ENCODE peak calls at places on chromosomes 3 and 15, in four cellular contexts. V is CD4-positive, alpha-beta memory T cell; Q is effector memory CD4-positive, alpha-beta T cell; E is substantia nigra. I is an unnamed sample.

GRCh38 chr15:67805008-67805681 is 20.2 kb upstream of the SKOR1 start:
- DNase-seq in E (no peak), V (no peak), Q (no peak), I (no peak)

GRCh38 chr3:25678581-25678980 is 13.9 kb upstream of the TOP2B start:
- DNase-seq in E (no peak), V (no peak), Q (no peak), I (no peak)

GRCh38 chr3:133649486-133650068 is 12.2 kb downstream of the TOPBP1 start:
- DNase-seq in Q (no peak), E (no peak), V (no peak), I (no peak)

GRCh38 chr3:107756649-107757048 is 233.9 kb downstream of the BBX start:
- DNase-seq in Q (no peak), V (no peak), E (no peak), I (no peak)

GRCh38 chr15:35450492-35450891 is 95.5 kb downstream of the DPH6 start:
- DNase-seq in E (no peak), V (no peak), Q (no peak), I (no peak)

GRCh38 chr3:58234516-58234931 is 3.1 kb upstream of the ABHD6 start:
- DNase-seq in Q (no peak), V (no peak), E (no peak), I (no peak)

GRCh38 chr3:70970952-70971351 is 612.6 kb downstream of the FOXP1 start:
- DNase-seq in E (no peak), V (no peak), Q (no peak), I (no peak)

GRCh38 chr15:29601811-29602210 is 220.5 kb downstream of the TJP1 start:
- DNase-seq in V (no peak), E (no peak), Q (no peak), I (no peak)

GRCh38 chr3:183254816-183255730 is 2.0 kb downstream of the B3GNT5 start:
- DNase-seq in E (no peak), V (no peak), Q (no peak), I (no peak)

GRCh38 chr3:133966954-133967353 is 62.8 kb downstream of the SLCO2A1 start:
- DNase-seq in V (no peak), Q (no peak), E (no peak), I (no peak)

GRCh38 chr3:19644405-19644804 is 289.6 kb downstream of the EFHB start:
- DNase-seq in E (no peak), Q (no peak), V (no peak), I (no peak)

GRCh38 chr3:187987919-187988318 is 166.0 kb upstream of the LPP start:
- DNase-seq in E (no peak), V (peak), Q (peak), I (peak)

GRCh38 chr15:92425578-92426225 is 32.0 kb downstream of the ST8SIA2 start:
- DNase-seq in E (no peak), Q (no peak), V (no peak), I (no peak)

GRCh38 chr3:13879946-13880810 is at the start of gene WNT7A:
- DNase-seq in V (peak), Q (peak), E (no peak), I (peak)

GRCh38 chr3:132435239-132435910 is 18.1 kb downstream of the DNAJC13 start:
- DNase-seq in Q (no peak), E (no peak), V (no peak), I (no peak)
- H3K27ac ChIP-seq in Q (no peak), E (no peak), V (no peak), I (no peak)

GRCh38 chr15:88800026-88800425 is 3.2 kb upstream of the ACAN start:
- DNase-seq in V (no peak), Q (no peak), E (no peak), I (no peak)
- H3K27ac ChIP-seq in V (no peak), Q (no peak), E (no peak), I (no peak)

GRCh38 chr3:40037582-40037981 is 228.2 kb downstream of the MYRIP start:
- DNase-seq in V (no peak), Q (no peak), E (no peak), I (no peak)

GRCh38 chr3:40035177-40035576 is 225.8 kb downstream of the MYRIP start:
- DNase-seq in V (no peak), E (no peak), Q (no peak), I (no peak)
- H3K27ac ChIP-seq in V (no peak), E (no peak), Q (no peak), I (no peak)

GRCh38 chr15:75369897-75370581 is 1.6 kb upstream of the MAN2C1 start:
- DNase-seq in V (no peak), Q (no peak), E (no peak), I (no peak)
- H3K27ac ChIP-seq in V (no peak), Q (no peak), E (no peak), I (no peak)

DNA sequence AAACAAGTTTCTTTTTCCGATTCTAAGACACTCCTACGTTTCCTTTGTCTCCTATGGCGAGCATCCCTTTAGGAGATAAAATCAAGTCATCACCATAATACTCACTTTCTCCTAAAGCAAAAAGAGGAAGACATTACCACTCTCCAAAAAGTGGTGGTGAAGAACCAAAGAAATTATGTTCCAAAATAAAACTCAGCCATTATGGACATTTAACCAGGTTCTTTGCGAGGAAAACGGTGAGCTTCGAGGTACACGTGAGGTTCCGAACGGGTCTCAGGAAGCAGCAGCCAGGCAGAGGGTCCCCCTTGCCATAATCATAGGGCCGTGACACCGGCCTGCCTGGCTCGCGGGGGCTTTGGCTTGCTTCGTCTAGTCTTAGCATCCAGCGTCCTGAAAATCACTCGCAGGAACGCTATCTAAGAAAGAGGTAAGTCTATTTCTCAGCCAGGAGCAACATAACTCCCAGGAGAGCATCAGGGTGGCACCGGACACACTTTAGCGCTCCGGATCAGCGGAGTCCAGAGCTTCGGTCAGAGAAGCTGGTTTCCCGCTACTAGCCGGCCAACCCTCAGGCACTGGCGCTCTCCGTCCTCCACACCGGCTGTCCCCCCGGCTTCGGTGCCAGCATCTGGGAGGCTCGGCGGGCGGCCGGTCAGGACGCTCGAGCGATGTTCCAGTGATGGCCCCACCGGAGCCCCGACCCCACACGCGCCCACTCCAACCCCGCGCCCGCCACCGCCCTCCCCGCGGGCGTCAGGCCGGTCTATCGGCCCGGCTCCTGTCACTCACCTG is 581 bp downstream of the IP6K1 start:
- DNase-seq in E (no peak), V (peak), Q (peak), I (peak)
- H3K27ac ChIP-seq in E (peak), V (peak), Q (peak), I (peak)

I was measured in CD8-positive, alpha-beta memory T cell.